ENCODE peak calls at places on chromosomes 12 and 14, in eight cellular contexts. Y, N, A, T, U, M, L and B are unnamed samples. For H3K4me1, the result is how much of the 10 kb centered on the place peaks cover.

GRCh38 chr12:116009805-116010204 is 267.7 kb downstream of the MED13L start:
- DNase-seq in Y (no peak), N (no peak), A (no peak), T (no peak), U (no peak), M (no peak), L (no peak), B (no peak)

GRCh38 chr14:97490521-97491070 is 693.4 kb downstream of the VRK1 start:
- DNase-seq in Y (no peak), N (no peak), A (no peak), T (no peak), U (no peak), M (no peak), L (no peak), B (no peak)

GRCh38 chr12:29625359-29625953 is 128.0 kb upstream of the OVCH1 start:
- DNase-seq in Y (no peak), N (no peak), A (no peak), T (no peak), U (no peak), M (no peak), L (no peak), B (no peak)

GRCh38 chr12:109702126-109702841 is 11.3 kb upstream of the FAM222A start:
- DNase-seq in Y (no peak), N (no peak), A (no peak), T (no peak), U (no peak), M (no peak), L (no peak), B (no peak)

GRCh38 chr14:99185436-99186068 is 86.4 kb downstream of the BCL11B start:
- DNase-seq in Y (no peak), N (no peak), A (no peak), T (no peak), U (no peak), M (no peak), L (no peak), B (no peak)

GRCh38 chr12:4621511-4621910 is 27.3 kb downstream of the AKAP3 start:
- DNase-seq in Y (no peak), N (no peak), A (no peak), T (no peak), U (no peak), M (no peak), L (no peak), B (no peak)

GRCh38 chr14:69046468-69046867 is 67.4 kb upstream of the ACTN1 start:
- DNase-seq in Y (peak), N (peak), A (peak), T (no peak), U (peak), M (no peak), L (no peak), B (no peak)

GRCh38 chr12:50314629-50315312 is 31.5 kb upstream of the LIMA1 start:
- DNase-seq in Y (no peak), N (no peak), A (no peak), T (no peak), U (no peak), M (no peak), L (no peak), B (no peak)

GRCh38 chr12:11015775-11016430 is 6.5 kb downstream of the TAS2R19 start:
- DNase-seq in Y (no peak), N (no peak), A (peak), T (no peak), U (no peak), M (no peak), L (no peak), B (peak)

GRCh38 chr12:69585189-69586062 is at the start of gene CCT2:
- DNase-seq in Y (peak), N (peak), A (peak), T (peak), U (peak), M (peak), L (peak), B (peak)

GRCh38 chr14:106694638-106695393 is 1168.4 kb downstream of the TMEM121 start:
- DNase-seq in Y (no peak), N (no peak), A (peak), T (no peak), U (no peak), M (peak), L (peak), B (peak)

GRCh38 chr14:67485501-67486095 is 2.9 kb downstream of the TMEM229B start:
- DNase-seq in Y (no peak), N (no peak), A (no peak), T (no peak), U (no peak), M (no peak), L (no peak), B (no peak)

GRCh38 chr12:63944586-63945228 is 100.2 kb downstream of the SRGAP1 start:
- DNase-seq in Y (no peak), N (no peak), A (no peak), T (no peak), U (no peak), M (no peak), L (no peak), B (no peak)

GRCh38 chr12:8817856-8818255 is 4.6 kb upstream of the A2ML1 start:
- DNase-seq in Y (no peak), N (no peak), A (no peak), T (no peak), U (no peak), M (no peak), L (no peak), B (no peak)

GRCh38 chr14:55874785-55875184 is 243.4 kb upstream of the PELI2 start:
- DNase-seq in Y (no peak), N (no peak), A (no peak), T (no peak), U (no peak), M (no peak), L (no peak), B (no peak)

GRCh38 chr14:65170768-65171251 is 68.5 kb upstream of the MAX start:
- DNase-seq in Y (no peak), N (no peak), A (peak), T (no peak), U (no peak), M (peak), L (no peak), B (no peak)
- TF ChIP-seq CTCF in Y (no peak), N (no peak), A (no peak), T (no peak), U (no peak), M (no peak), L (no peak), B (no peak)

DNA sequence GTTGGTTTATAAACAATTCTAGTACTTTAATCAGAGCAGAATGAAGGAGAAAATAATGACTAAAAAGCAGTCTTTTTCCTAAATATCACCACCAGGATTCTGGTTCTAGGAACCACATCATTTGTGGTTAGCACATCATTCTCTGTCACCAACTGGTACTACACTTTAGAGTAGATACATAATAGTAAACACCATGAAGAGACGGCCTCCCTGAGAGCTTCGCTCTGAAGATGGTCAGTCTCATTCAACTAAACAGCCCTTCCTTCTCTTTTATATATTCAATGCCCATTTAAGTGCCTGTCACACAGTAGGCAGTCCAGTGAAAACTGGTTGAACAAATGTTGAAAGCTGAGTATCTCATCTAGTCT is 10.9 kb downstream of the SLC38A2 start:
- DNase-seq in Y (no peak), N (no peak), A (no peak), T (no peak), U (no peak), M (no peak), L (peak), B (no peak)
- H3K4me1 ChIP-seq in Y (under half), N (under half), A (under half), T (half or more), U (under half), M (under half), L (half or more), B (under half)

GRCh38 chr14:61188196-61188595 is 92.9 kb downstream of the TMEM30B start:
- DNase-seq in Y (peak), N (peak), A (no peak), T (no peak), U (peak), M (no peak), L (no peak), B (peak)

GRCh38 chr14:61187642-61187905 is 93.6 kb downstream of the TMEM30B start:
- DNase-seq in Y (no peak), N (no peak), A (no peak), T (no peak), U (no peak), M (no peak), L (no peak), B (no peak)

GRCh38 chr14:61190341-61190740 is 90.8 kb downstream of the TMEM30B start:
- DNase-seq in Y (no peak), N (no peak), A (no peak), T (no peak), U (no peak), M (no peak), L (no peak), B (no peak)

GRCh38 chr14:61186793-61187641 is 94.1 kb downstream of the TMEM30B start:
- DNase-seq in Y (no peak), N (peak), A (no peak), T (no peak), U (no peak), M (no peak), L (no peak), B (no peak)

GRCh38 chr14:61188936-61189808 is 92.0 kb downstream of the TMEM30B start:
- DNase-seq in Y (peak), N (peak), A (peak), T (no peak), U (peak), M (no peak), L (no peak), B (peak)
- TF ChIP-seq CTCF in Y (peak), N (peak), A (peak), T (no peak), U (peak), M (no peak), L (peak), B (no peak)

DNA sequence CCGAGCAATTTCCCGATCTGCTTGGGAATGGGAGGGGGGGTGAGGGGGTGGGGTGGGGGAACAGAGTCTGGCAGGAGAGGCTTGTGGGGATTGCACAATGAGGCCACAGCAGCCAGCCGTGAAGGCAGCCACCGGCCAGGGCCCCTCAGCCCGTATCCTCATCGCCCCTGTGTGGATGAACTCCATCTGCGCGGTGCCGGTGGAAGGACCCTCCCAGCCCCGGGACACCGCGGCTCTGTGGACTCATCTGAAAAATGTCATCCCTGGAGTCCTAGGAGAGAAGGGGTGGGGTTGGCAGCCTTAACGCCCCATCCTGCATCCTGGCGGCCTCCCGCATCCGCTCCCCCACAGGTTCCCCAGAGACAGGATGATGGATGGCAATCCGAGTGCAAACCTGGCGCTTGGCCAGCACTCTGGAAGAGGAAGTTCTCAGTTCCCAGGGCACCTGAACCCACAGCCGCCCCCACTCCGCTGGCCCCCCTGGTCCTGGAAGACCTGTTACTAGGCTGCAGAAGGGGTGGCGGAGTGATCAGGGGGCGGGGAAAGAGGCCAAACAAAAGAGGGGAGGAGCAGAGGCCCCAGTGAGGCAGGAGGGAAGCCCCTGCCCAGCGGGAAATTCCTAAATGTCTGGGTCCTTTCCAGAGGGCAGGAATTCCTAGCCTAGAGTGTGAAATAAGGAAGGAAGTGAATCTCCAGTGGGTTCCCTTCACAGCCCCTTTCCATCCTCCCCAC is 1.2 kb upstream of the TNFAIP2 start:
- DNase-seq in Y (peak), N (peak), A (peak), T (no peak), U (peak), M (no peak), L (no peak), B (peak)
- H3K4me1 ChIP-seq in Y (under half), N (under half), A (under half), T (half or more), U (under half), M (under half), L (under half), B (under half)

GRCh38 chr12:107779077-107779840 is 4.8 kb downstream of the ASCL4 start:
- DNase-seq in Y (no peak), N (no peak), A (no peak), T (no peak), U (no peak), M (no peak), L (peak), B (no peak)

GRCh38 chr12:107778383-107779015 is 4.0 kb downstream of the ASCL4 start:
- DNase-seq in Y (no peak), N (no peak), A (peak), T (no peak), U (no peak), M (no peak), L (no peak), B (peak)

GRCh38 chr12:107774349-107775029 is at the start of gene ASCL4:
- DNase-seq in Y (no peak), N (no peak), A (no peak), T (no peak), U (no peak), M (no peak), L (no peak), B (no peak)

GRCh38 chr12:107776171-107776570 is 1.7 kb downstream of the ASCL4 start:
- DNase-seq in Y (no peak), N (no peak), A (no peak), T (no peak), U (no peak), M (no peak), L (no peak), B (no peak)

GRCh38 chr12:107775093-107775721 is 703 bp downstream of the ASCL4 start:
- DNase-seq in Y (no peak), N (no peak), A (no peak), T (no peak), U (no peak), M (no peak), L (no peak), B (no peak)
- TF ChIP-seq CTCF in Y (no peak), N (no peak), A (no peak), T (no peak), U (no peak), M (no peak), L (no peak), B (no peak)

GRCh38 chr14:103520657-103521437 is 1.8 kb downstream of the CKB start:
- DNase-seq in Y (peak), N (peak), A (peak), T (no peak), U (peak), M (peak), L (peak), B (peak)

GRCh38 chr14:103520269-103520656 is 2.4 kb downstream of the CKB start:
- DNase-seq in Y (no peak), N (no peak), A (no peak), T (no peak), U (no peak), M (no peak), L (no peak), B (no peak)

GRCh38 chr14:103518416-103519042 is 4.1 kb downstream of the CKB start:
- DNase-seq in Y (no peak), N (peak), A (peak), T (no peak), U (no peak), M (peak), L (no peak), B (peak)

GRCh38 chr14:103519043-103519836 is 3.4 kb downstream of the CKB start:
- DNase-seq in Y (no peak), N (no peak), A (no peak), T (no peak), U (no peak), M (no peak), L (no peak), B (no peak)

GRCh38 chr14:103519837-103520212 is 2.8 kb downstream of the CKB start:
- DNase-seq in Y (peak), N (no peak), A (no peak), T (no peak), U (no peak), M (no peak), L (no peak), B (peak)
- H3K4me1 ChIP-seq in Y (under half), N (under half), A (under half), T (under half), U (under half), M (under half), L (under half), B (under half)

GRCh38 chr14:54712371-54712998 is 145.6 kb downstream of the SAMD4A start:
- DNase-seq in Y (peak), N (peak), A (no peak), T (no peak), U (peak), M (no peak), L (no peak), B (no peak)

GRCh38 chr14:54715811-54716210 is 148.9 kb downstream of the SAMD4A start:
- DNase-seq in Y (no peak), N (no peak), A (no peak), T (no peak), U (no peak), M (no peak), L (no peak), B (no peak)

GRCh38 chr14:54713364-54713763 is 146.4 kb downstream of the SAMD4A start:
- DNase-seq in Y (no peak), N (no peak), A (no peak), T (no peak), U (no peak), M (no peak), L (no peak), B (no peak)

GRCh38 chr14:54718046-54718445 is 151.1 kb downstream of the SAMD4A start:
- DNase-seq in Y (no peak), N (no peak), A (no peak), T (no peak), U (no peak), M (no peak), L (no peak), B (no peak)

DNA sequence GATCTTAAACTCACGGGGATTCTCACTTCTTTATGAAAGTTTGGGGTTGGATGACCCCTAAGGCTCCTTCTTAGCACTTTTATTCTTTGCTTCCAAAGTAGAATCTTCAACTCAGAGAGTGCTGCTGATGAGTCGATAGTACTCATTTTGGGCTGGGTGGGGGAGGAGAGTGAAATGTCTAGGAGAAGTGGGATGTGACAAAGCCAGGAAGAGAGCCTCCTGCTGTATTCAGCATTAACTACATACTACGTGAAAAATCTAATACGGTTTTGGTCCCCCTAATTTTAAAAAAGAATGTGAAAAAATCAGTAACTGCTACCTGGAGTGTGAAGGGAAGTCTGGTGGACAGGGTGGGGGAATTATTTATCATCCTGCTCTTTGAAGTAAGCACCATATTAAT is 148.3 kb downstream of the SAMD4A start:
- DNase-seq in Y (no peak), N (no peak), A (no peak), T (no peak), U (no peak), M (no peak), L (no peak), B (no peak)
- TF ChIP-seq CTCF in Y (no peak), N (no peak), A (no peak), T (no peak), U (peak), M (no peak), L (no peak), B (no peak)